ENCODE peak calls at places on chromosomes 16 and 17, in nine cellular contexts. One of them, this sample, is unnamed. For H3K4me1 and H3K27me3, the result is how much of the 10 kb centered on the place peaks cover.

GRCh38 chr16:82240111-82240510 is 70.1 kb upstream of the MPHOSPH6 start:
- DNase-seq in cardiac muscle cell: no peak
- DNase-seq in neural progenitor cell: no peak
- DNase-seq in CD8-positive, alpha-beta T cell: no peak
- DNase-seq in transverse colon: no peak
- DNase-seq in astrocyte: peak
- DNase-seq in vagina: no peak
- DNase-seq in adrenal gland: no peak
- DNase-seq in ascending aorta: no peak
- DNase-seq in this sample: no peak

GRCh38 chr17:44005865-44006580 is 1.6 kb downstream of the NAGS start:
- DNase-seq in vagina: no peak
- DNase-seq in adrenal gland: peak
- DNase-seq in astrocyte: no peak
- DNase-seq in transverse colon: peak
- DNase-seq in neural progenitor cell: peak
- DNase-seq in cardiac muscle cell: peak
- DNase-seq in CD8-positive, alpha-beta T cell: no peak
- DNase-seq in ascending aorta: no peak
- DNase-seq in this sample: peak

GRCh38 chr16:15493416-15494181 is 59.2 kb downstream of the BMERB1 start:
- DNase-seq in adrenal gland: peak
- DNase-seq in ascending aorta: no peak
- DNase-seq in CD8-positive, alpha-beta T cell: no peak
- DNase-seq in vagina: no peak
- DNase-seq in cardiac muscle cell: no peak
- DNase-seq in astrocyte: peak
- DNase-seq in transverse colon: no peak
- DNase-seq in neural progenitor cell: no peak
- DNase-seq in this sample: no peak

GRCh38 chr17:61285483-61286320 is 113.9 kb upstream of the TBX2 start:
- DNase-seq in neural progenitor cell: peak
- DNase-seq in adrenal gland: no peak
- DNase-seq in astrocyte: peak
- DNase-seq in vagina: no peak
- DNase-seq in ascending aorta: no peak
- DNase-seq in cardiac muscle cell: peak
- DNase-seq in transverse colon: no peak
- DNase-seq in CD8-positive, alpha-beta T cell: no peak
- DNase-seq in this sample: peak

GRCh38 chr17:77433385-77434135 is 292.8 kb downstream of the SEC14L1 start:
- DNase-seq in cardiac muscle cell: peak
- DNase-seq in CD8-positive, alpha-beta T cell: no peak
- DNase-seq in transverse colon: no peak
- DNase-seq in astrocyte: peak
- DNase-seq in vagina: no peak
- DNase-seq in ascending aorta: no peak
- DNase-seq in neural progenitor cell: no peak
- DNase-seq in adrenal gland: no peak
- DNase-seq in this sample: peak

GRCh38 chr16:1772908-1773702 is at the start of gene MRPS34:
- DNase-seq in CD8-positive, alpha-beta T cell: peak
- DNase-seq in vagina: no peak
- DNase-seq in ascending aorta: no peak
- DNase-seq in neural progenitor cell: peak
- DNase-seq in adrenal gland: peak
- DNase-seq in transverse colon: peak
- DNase-seq in cardiac muscle cell: peak
- DNase-seq in astrocyte: peak
- DNase-seq in this sample: peak

GRCh38 chr16:76303637-76304314 is 26.6 kb downstream of the CNTNAP4 start:
- DNase-seq in astrocyte: no peak
- DNase-seq in CD8-positive, alpha-beta T cell: no peak
- DNase-seq in vagina: no peak
- DNase-seq in adrenal gland: no peak
- DNase-seq in cardiac muscle cell: no peak
- DNase-seq in neural progenitor cell: no peak
- DNase-seq in ascending aorta: no peak
- DNase-seq in transverse colon: no peak
- DNase-seq in this sample: no peak

GRCh38 chr16:57534337-57534880 is 2.0 kb downstream of the CCDC102A start:
- DNase-seq in vagina: no peak
- DNase-seq in ascending aorta: no peak
- DNase-seq in cardiac muscle cell: no peak
- DNase-seq in transverse colon: no peak
- DNase-seq in adrenal gland: no peak
- DNase-seq in astrocyte: no peak
- DNase-seq in CD8-positive, alpha-beta T cell: no peak
- DNase-seq in neural progenitor cell: no peak
- DNase-seq in this sample: no peak

GRCh38 chr17:77306048-77306789 is 165.4 kb downstream of the SEC14L1 start:
- DNase-seq in cardiac muscle cell: no peak
- DNase-seq in CD8-positive, alpha-beta T cell: no peak
- DNase-seq in astrocyte: no peak
- DNase-seq in vagina: no peak
- DNase-seq in transverse colon: no peak
- DNase-seq in neural progenitor cell: no peak
- DNase-seq in ascending aorta: no peak
- DNase-seq in adrenal gland: no peak
- DNase-seq in this sample: no peak

GRCh38 chr17:20121359-20122235 is 112.4 kb downstream of the SPECC1 start:
- DNase-seq in astrocyte: peak
- DNase-seq in neural progenitor cell: peak
- DNase-seq in CD8-positive, alpha-beta T cell: peak
- DNase-seq in cardiac muscle cell: peak
- DNase-seq in ascending aorta: no peak
- DNase-seq in transverse colon: peak
- DNase-seq in adrenal gland: peak
- DNase-seq in vagina: no peak
- DNase-seq in this sample: peak

GRCh38 chr16:51853586-51853985 is 693.4 kb downstream of the TOX3 start:
- DNase-seq in vagina: no peak
- DNase-seq in transverse colon: no peak
- DNase-seq in cardiac muscle cell: no peak
- DNase-seq in CD8-positive, alpha-beta T cell: no peak
- DNase-seq in adrenal gland: no peak
- DNase-seq in astrocyte: no peak
- DNase-seq in ascending aorta: no peak
- DNase-seq in neural progenitor cell: peak
- DNase-seq in this sample: no peak
- TF ChIP-seq CTCF in vagina: no peak
- TF ChIP-seq CTCF in transverse colon: no peak
- TF ChIP-seq CTCF in cardiac muscle cell: no peak
- TF ChIP-seq CTCF in CD8-positive, alpha-beta T cell: no peak
- TF ChIP-seq CTCF in adrenal gland: no peak
- TF ChIP-seq CTCF in astrocyte: no peak
- TF ChIP-seq CTCF in ascending aorta: no peak
- TF ChIP-seq CTCF in neural progenitor cell: no peak
- TF ChIP-seq CTCF in this sample: no peak

GRCh38 chr17:45144199-45145034 is 3.9 kb upstream of the HEXIM1 start:
- DNase-seq in adrenal gland: no peak
- DNase-seq in transverse colon: peak
- DNase-seq in cardiac muscle cell: peak
- DNase-seq in neural progenitor cell: peak
- DNase-seq in astrocyte: no peak
- DNase-seq in CD8-positive, alpha-beta T cell: no peak
- DNase-seq in ascending aorta: no peak
- DNase-seq in vagina: no peak
- DNase-seq in this sample: peak

GRCh38 chr17:45143767-45144198 is 4.5 kb upstream of the HEXIM1 start:
- DNase-seq in CD8-positive, alpha-beta T cell: peak
- DNase-seq in cardiac muscle cell: peak
- DNase-seq in neural progenitor cell: peak
- DNase-seq in vagina: no peak
- DNase-seq in transverse colon: peak
- DNase-seq in adrenal gland: peak
- DNase-seq in ascending aorta: no peak
- DNase-seq in astrocyte: peak
- DNase-seq in this sample: peak

GRCh38 chr17:45146166-45146565 is 2.1 kb upstream of the HEXIM1 start:
- DNase-seq in adrenal gland: peak
- DNase-seq in astrocyte: no peak
- DNase-seq in transverse colon: no peak
- DNase-seq in cardiac muscle cell: no peak
- DNase-seq in vagina: no peak
- DNase-seq in CD8-positive, alpha-beta T cell: no peak
- DNase-seq in neural progenitor cell: no peak
- DNase-seq in ascending aorta: no peak
- DNase-seq in this sample: no peak

GRCh38 chr17:45145035-45145389 is 3.3 kb upstream of the HEXIM1 start:
- DNase-seq in adrenal gland: no peak
- DNase-seq in astrocyte: no peak
- DNase-seq in CD8-positive, alpha-beta T cell: no peak
- DNase-seq in vagina: no peak
- DNase-seq in ascending aorta: no peak
- DNase-seq in cardiac muscle cell: no peak
- DNase-seq in neural progenitor cell: no peak
- DNase-seq in transverse colon: no peak
- DNase-seq in this sample: no peak

GRCh38 chr17:45143101-45143670 is 5.1 kb upstream of the HEXIM1 start:
- DNase-seq in astrocyte: no peak
- DNase-seq in transverse colon: no peak
- DNase-seq in cardiac muscle cell: no peak
- DNase-seq in neural progenitor cell: no peak
- DNase-seq in CD8-positive, alpha-beta T cell: no peak
- DNase-seq in adrenal gland: no peak
- DNase-seq in vagina: no peak
- DNase-seq in ascending aorta: no peak
- DNase-seq in this sample: no peak
- H3K4me1 ChIP-seq in astrocyte: under half
- H3K4me1 ChIP-seq in transverse colon: under half
- H3K4me1 ChIP-seq in cardiac muscle cell: under half
- H3K4me1 ChIP-seq in neural progenitor cell: under half
- H3K4me1 ChIP-seq in CD8-positive, alpha-beta T cell: under half
- H3K4me1 ChIP-seq in adrenal gland: under half
- H3K4me1 ChIP-seq in vagina: under half
- H3K4me1 ChIP-seq in ascending aorta: under half
- H3K4me1 ChIP-seq in this sample: under half

GRCh38 chr17:48615963-48616718 is 1.0 kb upstream of the HOXB8 start:
- DNase-seq in ascending aorta: no peak
- DNase-seq in vagina: no peak
- DNase-seq in cardiac muscle cell: no peak
- DNase-seq in neural progenitor cell: no peak
- DNase-seq in CD8-positive, alpha-beta T cell: no peak
- DNase-seq in transverse colon: no peak
- DNase-seq in astrocyte: no peak
- DNase-seq in adrenal gland: no peak
- DNase-seq in this sample: no peak

GRCh38 chr17:48614904-48615211 is 234 bp downstream of the HOXB8 start:
- DNase-seq in cardiac muscle cell: no peak
- DNase-seq in transverse colon: no peak
- DNase-seq in CD8-positive, alpha-beta T cell: no peak
- DNase-seq in ascending aorta: no peak
- DNase-seq in adrenal gland: no peak
- DNase-seq in neural progenitor cell: no peak
- DNase-seq in astrocyte: no peak
- DNase-seq in vagina: no peak
- DNase-seq in this sample: no peak

GRCh38 chr17:48616719-48617514 is 1.8 kb upstream of the HOXB8 start:
- DNase-seq in cardiac muscle cell: no peak
- DNase-seq in CD8-positive, alpha-beta T cell: no peak
- DNase-seq in ascending aorta: no peak
- DNase-seq in neural progenitor cell: no peak
- DNase-seq in vagina: no peak
- DNase-seq in transverse colon: no peak
- DNase-seq in astrocyte: no peak
- DNase-seq in adrenal gland: no peak
- DNase-seq in this sample: no peak

GRCh38 chr17:48613862-48614694 is 1.0 kb downstream of the HOXB8 start:
- DNase-seq in ascending aorta: no peak
- DNase-seq in cardiac muscle cell: no peak
- DNase-seq in astrocyte: no peak
- DNase-seq in neural progenitor cell: peak
- DNase-seq in CD8-positive, alpha-beta T cell: no peak
- DNase-seq in vagina: no peak
- DNase-seq in adrenal gland: no peak
- DNase-seq in transverse colon: no peak
- DNase-seq in this sample: no peak

DNA sequence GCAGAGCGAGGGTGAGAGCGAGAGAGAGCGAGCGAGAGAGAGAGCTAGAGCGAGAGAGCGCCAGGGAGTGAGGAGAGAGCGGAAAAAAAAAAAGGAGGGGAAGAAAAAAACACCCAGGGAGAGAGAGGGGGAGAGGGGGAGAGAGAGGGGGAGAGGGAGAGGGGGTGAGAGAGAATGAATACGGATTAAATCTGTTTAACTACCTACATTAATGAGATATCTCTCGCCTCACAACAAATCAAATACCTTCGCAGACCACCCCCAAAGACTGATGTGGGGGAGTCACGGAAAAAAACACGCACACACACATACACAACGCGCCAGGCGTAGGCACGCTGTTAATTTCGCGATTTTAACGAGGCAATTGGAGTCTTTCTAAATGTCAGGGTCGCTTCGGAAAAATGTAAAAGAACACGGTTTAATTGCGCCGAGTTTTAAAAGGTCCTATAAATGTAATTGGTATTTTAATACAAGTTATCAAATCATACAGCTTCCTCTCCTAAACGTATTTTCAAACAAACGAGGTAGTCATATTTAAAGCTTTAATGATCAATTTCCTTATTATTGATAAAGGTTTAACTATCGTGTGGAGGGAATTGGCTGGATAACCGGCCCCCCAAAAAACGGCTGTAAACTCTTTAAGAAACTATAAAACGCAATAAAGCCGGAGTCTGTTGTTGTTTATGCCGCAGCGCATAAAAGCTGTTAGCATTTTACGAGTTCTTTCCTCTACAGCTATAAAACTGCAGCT is at the start of gene HOXB8:
- DNase-seq in vagina: no peak
- DNase-seq in CD8-positive, alpha-beta T cell: no peak
- DNase-seq in cardiac muscle cell: no peak
- DNase-seq in transverse colon: no peak
- DNase-seq in neural progenitor cell: no peak
- DNase-seq in astrocyte: no peak
- DNase-seq in ascending aorta: no peak
- DNase-seq in adrenal gland: no peak
- DNase-seq in this sample: no peak
- H3K27me3 ChIP-seq in vagina: under half
- H3K27me3 ChIP-seq in CD8-positive, alpha-beta T cell: half or more
- H3K27me3 ChIP-seq in cardiac muscle cell: half or more
- H3K27me3 ChIP-seq in transverse colon: half or more
- H3K27me3 ChIP-seq in neural progenitor cell: half or more
- H3K27me3 ChIP-seq in astrocyte: half or more
- H3K27me3 ChIP-seq in ascending aorta: under half
- H3K27me3 ChIP-seq in adrenal gland: under half
- H3K27me3 ChIP-seq in this sample: half or more

GRCh38 chr17:76147211-76148014 is 6.4 kb upstream of the FOXJ1 start:
- DNase-seq in ascending aorta: no peak
- DNase-seq in transverse colon: no peak
- DNase-seq in adrenal gland: no peak
- DNase-seq in cardiac muscle cell: peak
- DNase-seq in CD8-positive, alpha-beta T cell: no peak
- DNase-seq in astrocyte: no peak
- DNase-seq in vagina: no peak
- DNase-seq in neural progenitor cell: no peak
- DNase-seq in this sample: no peak
- TF ChIP-seq CTCF in ascending aorta: peak
- TF ChIP-seq CTCF in transverse colon: peak
- TF ChIP-seq CTCF in adrenal gland: peak
- TF ChIP-seq CTCF in cardiac muscle cell: peak
- TF ChIP-seq CTCF in CD8-positive, alpha-beta T cell: no peak
- TF ChIP-seq CTCF in astrocyte: peak
- TF ChIP-seq CTCF in vagina: no peak
- TF ChIP-seq CTCF in neural progenitor cell: peak
- TF ChIP-seq CTCF in this sample: peak

This sample was measured in heart left ventricle.